ENCODE peak calls at places on chromosome 19, in ten cellular contexts. H, O, J, N, Q, P, X, V, E and M are unnamed samples.
A peak's percentile ranks its signal among the peaks of the same experiment; 100 is the strongest.

GRCh38 chr19:16429066-16429758 is 42.6 kb downstream of the EPS15L1 start:
- DNase-seq in P (no peak), X (no peak), V (no peak), J (peak; percentile 91), Q (no peak), H (no peak), N (no peak), O (no peak), E (peak; percentile 62), M (peak; percentile 85)

GRCh38 chr19:8731428-8732169 is 10.2 kb downstream of the OR2Z1 start:
- DNase-seq in J (no peak), O (no peak), Q (no peak), N (no peak), X (no peak), E (no peak), H (no peak), V (no peak), P (no peak), M (no peak)

GRCh38 chr19:16670291-16670690 is 9.4 kb downstream of the TMEM38A start:
- DNase-seq in E (no peak), O (no peak), X (no peak), P (no peak), N (no peak), H (no peak), Q (no peak), J (no peak), V (no peak), M (no peak)

GRCh38 chr19:51691122-51692064 is 1.7 kb upstream of the SPACA6 start:
- DNase-seq in O (no peak), P (no peak), X (no peak), V (no peak), E (no peak), J (no peak), H (peak; percentile 54), Q (no peak), N (peak; percentile 80), M (no peak)

GRCh38 chr19:51289635-51290034 is 21.8 kb upstream of the IGLON5 start:
- DNase-seq in H (no peak), V (no peak), J (no peak), X (no peak), O (no peak), P (no peak), Q (no peak), E (no peak), N (no peak), M (no peak)

GRCh38 chr19:10565028-10565566 is 713 bp downstream of the KRI1 start:
- DNase-seq in Q (no peak), N (peak; percentile 43), J (peak; percentile 61), E (peak; percentile 38), P (peak; percentile 34), H (peak; percentile 32), X (no peak), V (peak; percentile 54), O (no peak), M (peak; percentile 66)

GRCh38 chr19:5337886-5338595 is 2.6 kb downstream of the PTPRS start:
- DNase-seq in J (no peak), P (no peak), O (no peak), V (no peak), X (no peak), Q (no peak), E (no peak), H (no peak), N (no peak), M (no peak)

GRCh38 chr19:1181606-1182005 is 7.5 kb upstream of the SBNO2 start:
- DNase-seq in X (no peak), N (no peak), E (peak; percentile 85), Q (no peak), O (no peak), P (no peak), H (no peak), V (no peak), J (no peak), M (no peak)

GRCh38 chr19:48403606-48404005 is 10.1 kb downstream of the GRIN2D start:
- DNase-seq in J (no peak), E (peak; percentile 41), H (peak; percentile 64), X (no peak), N (peak; percentile 75), O (no peak), P (no peak), V (peak; percentile 44), Q (no peak), M (peak; percentile 63)

GRCh38 chr19:50639121-50640112 is at the start of gene SYT3:
- DNase-seq in N (peak; percentile 58), X (no peak), J (peak; percentile 58), H (no peak), Q (no peak), O (no peak), P (no peak), E (peak; percentile 60), V (peak; percentile 30), M (peak; percentile 62)

GRCh38 chr19:19774354-19775033 is 41.6 kb upstream of the ZNF14 start:
- DNase-seq in V (no peak), J (no peak), E (no peak), P (no peak), Q (no peak), H (no peak), O (no peak), N (no peak), X (no peak), M (no peak)

GRCh38 chr19:5903054-5903501 is 512 bp downstream of the NDUFA11 start:
- DNase-seq in V (peak; percentile 34), E (no peak), Q (no peak), H (no peak), P (no peak), J (no peak), N (peak; percentile 53), X (no peak), O (no peak), M (peak; percentile 39)

GRCh38 chr19:45878043-45878794 is 7.7 kb downstream of the IRF2BP1 start:
- DNase-seq in P (no peak), H (no peak), X (no peak), Q (no peak), V (no peak), J (no peak), E (peak; percentile 96), O (no peak), N (no peak), M (no peak)

GRCh38 chr19:30441011-30441410 is 68.8 kb downstream of the ZNF536 start:
- DNase-seq in X (no peak), V (no peak), J (no peak), O (no peak), Q (no peak), P (no peak), E (no peak), H (no peak), N (no peak), M (no peak)

GRCh38 chr19:57056972-57057371 is 62.8 kb upstream of the USP29 start:
- DNase-seq in X (peak; percentile 1), J (peak; percentile 83), E (no peak), V (no peak), H (no peak), N (peak; percentile 57), O (no peak), P (no peak), Q (peak; percentile 28), M (no peak)

GRCh38 chr19:12884926-12885748 is 1.9 kb downstream of the KLF1 start:
- DNase-seq in E (peak; percentile 93), V (peak; percentile 91), P (peak; percentile 77), N (peak; percentile 65), Q (no peak), H (peak; percentile 23), J (peak; percentile 85), O (peak; percentile 67), X (no peak), M (peak; percentile 66)

GRCh38 chr19:49588370-49589122 is 2.4 kb upstream of the PRR12 start:
- DNase-seq in N (no peak), Q (no peak), O (no peak), V (peak; percentile 44), E (no peak), X (no peak), J (no peak), P (no peak), H (no peak), M (no peak)

GRCh38 chr19:15191514-15191913 is 9.3 kb downstream of the NOTCH3 start:
- DNase-seq in J (no peak), P (no peak), V (no peak), O (no peak), X (no peak), Q (no peak), N (no peak), H (no peak), E (no peak), M (no peak)

GRCh38 chr19:49530708-49531107 is 2.9 kb downstream of the RCN3 start:
- DNase-seq in E (no peak), N (no peak), H (no peak), V (no peak), O (no peak), X (no peak), J (no peak), Q (no peak), P (no peak), M (no peak)

GRCh38 chr19:53177986-53178385 is 15.2 kb downstream of the ZNF665 start:
- DNase-seq in Q (no peak), X (no peak), P (no peak), V (no peak), N (no peak), O (no peak), E (no peak), J (no peak), H (no peak), M (no peak)

GRCh38 chr19:38699027-38699346 is 45.3 kb downstream of the CAPN12 start:
- DNase-seq in O (no peak), E (no peak), N (no peak), P (no peak), X (no peak), V (peak; percentile 40), H (no peak), Q (no peak), J (no peak), M (peak; percentile 59)

GRCh38 chr19:37334179-37335071 is 36.5 kb upstream of the ZNF527 start:
- DNase-seq in X (peak; percentile 56), H (peak; percentile 91), E (peak; percentile 90), V (peak; percentile 86), N (peak; percentile 92), J (peak; percentile 94), P (peak; percentile 81), Q (peak; percentile 71), O (peak; percentile 23), M (peak; percentile 89)

GRCh38 chr19:37148214-37148613 is 24.3 kb downstream of the ZNF585A start:
- DNase-seq in X (no peak), P (no peak), J (no peak), N (no peak), O (no peak), Q (no peak), H (no peak), V (no peak), E (no peak), M (no peak)

GRCh38 chr19:38304866-38305429 is 897 bp downstream of the C19orf33 start:
- DNase-seq in J (peak; percentile 57), H (peak; percentile 61), O (no peak), X (no peak), N (peak; percentile 59), V (no peak), Q (no peak), E (peak; percentile 92), P (peak; percentile 44), M (peak; percentile 93)

GRCh38 chr19:55079400-55080038 is 3.9 kb downstream of the EPS8L1 start:
- DNase-seq in E (no peak), V (no peak), P (no peak), N (no peak), X (no peak), Q (no peak), J (no peak), O (no peak), H (no peak), M (no peak)

GRCh38 chr19:35027009-35027408 is 3.3 kb upstream of the SCN1B start:
- DNase-seq in P (no peak), Q (no peak), H (no peak), O (no peak), J (no peak), X (no peak), E (no peak), V (no peak), N (no peak), M (no peak)

GRCh38 chr19:1840541-1841115 is 7.7 kb downstream of the REXO1 start:
- DNase-seq in H (no peak), N (peak; percentile 60), X (no peak), E (no peak), V (no peak), Q (no peak), P (no peak), O (no peak), J (peak; percentile 68), M (no peak)

GRCh38 chr19:12543855-12544254 is 7.4 kb downstream of the ZNF564 start:
- DNase-seq in V (no peak), X (no peak), J (no peak), H (no peak), E (no peak), O (no peak), Q (no peak), N (peak; percentile 12), P (no peak), M (no peak)